ENCODE peak calls at places on chromosomes 16 and 17, in five cellular contexts. A is CD8-positive, alpha-beta T cell; T is CD4-positive, alpha-beta T cell; Z is tibial nerve; E is ascending aorta. V is an unnamed sample.

GRCh38 chr16:50802000-50802399 is 60.1 kb downstream of the CYLD start:
- DNase-seq in Z (no peak), E (no peak), A (no peak), T (no peak), V (no peak)

GRCh38 chr16:86680661-86681439 is 102.5 kb downstream of the FOXL1 start:
- DNase-seq in Z (no peak), A (no peak), T (no peak), E (no peak), V (no peak)

GRCh38 chr17:68868708-68869107 is 86.5 kb downstream of the ABCA8 start:
- DNase-seq in A (no peak), T (no peak), Z (no peak), E (no peak), V (no peak)

GRCh38 chr17:83175551-83176271 is 96.3 kb downstream of the METRNL start:
- DNase-seq in Z (peak; percentile 6), T (no peak), A (peak; percentile 6), E (no peak), V (no peak)

GRCh38 chr17:17778308-17779014 is 58.3 kb downstream of the SREBF1 start:
- DNase-seq in Z (peak; percentile 39), T (no peak), A (no peak), E (no peak), V (peak; percentile 95)

GRCh38 chr17:2710804-2711607 is 558 bp downstream of the CLUH start:
- DNase-seq in A (peak; percentile 32), E (no peak), T (no peak), Z (no peak), V (no peak)

GRCh38 chr16:57627184-57627871 is 1.1 kb upstream of the ADGRG1 start:
- DNase-seq in A (no peak), T (no peak), Z (no peak), E (no peak), V (no peak)

GRCh38 chr16:51326131-51326856 is 175.2 kb upstream of the SALL1 start:
- DNase-seq in T (no peak), A (no peak), E (no peak), Z (no peak), V (peak; percentile 65)

GRCh38 chr16:23905027-23905426 is 69.2 kb downstream of the PRKCB start:
- DNase-seq in A (no peak), E (no peak), Z (no peak), T (no peak), V (peak; percentile 30)

GRCh38 chr17:48634446-48635208 is 8.5 kb upstream of the HOXB9 start:
- DNase-seq in E (no peak), Z (no peak), A (no peak), T (no peak), V (no peak)

GRCh38 chr16:54655171-54655590 is 275.5 kb upstream of the IRX5 start:
- DNase-seq in T (no peak), E (no peak), A (no peak), Z (no peak), V (peak; percentile 40)

GRCh38 chr16:62829615-62830014 is 793.4 kb upstream of the CDH8 start:
- DNase-seq in Z (no peak), E (no peak), A (no peak), T (no peak), V (no peak)

GRCh38 chr17:17186551-17187505 is 19.3 kb downstream of the PLD6 start:
- DNase-seq in E (no peak), Z (no peak), T (no peak), A (no peak), V (no peak)

GRCh38 chr16:15643453-15644305 is 725 bp upstream of the MARF1 start:
- DNase-seq in A (peak; percentile 29), T (no peak), E (no peak), Z (no peak), V (peak; percentile 46)

GRCh38 chr16:5350118-5350517 is 252.5 kb upstream of the EEF2KMT start:
- DNase-seq in A (no peak), E (no peak), Z (no peak), T (no peak), V (no peak)

GRCh38 chr16:86898386-86898785 is 320.0 kb downstream of the FOXL1 start:
- DNase-seq in A (no peak), T (no peak), Z (no peak), E (no peak), V (no peak)

GRCh38 chr17:42051645-42052044 is 1.2 kb upstream of the C17orf113 start:
- DNase-seq in A (no peak), T (no peak), E (no peak), Z (no peak), V (no peak)

GRCh38 chr17:4550534-4551039 is 4.6 kb downstream of the MYBBP1A start:
- DNase-seq in A (no peak), T (no peak), E (no peak), Z (no peak), V (no peak)

GRCh38 chr17:50547736-50548083 is 736 bp downstream of the SPATA20 start:
- DNase-seq in Z (no peak), T (no peak), A (no peak), E (no peak), V (no peak)

GRCh38 chr17:61337247-61337812 is 62.3 kb upstream of the TBX2 start:
- DNase-seq in E (no peak), Z (no peak), T (no peak), A (no peak), V (peak; percentile 32)

GRCh38 chr16:70674221-70675014 is 11.4 kb downstream of the MTSS2 start:
- DNase-seq in T (no peak), A (no peak), Z (no peak), E (no peak), V (no peak)

GRCh38 chr16:70678121-70678897 is 7.5 kb downstream of the MTSS2 start:
- DNase-seq in E (no peak), T (no peak), A (no peak), Z (no peak), V (no peak)

GRCh38 chr16:70676571-70677498 is 9.0 kb downstream of the MTSS2 start:
- DNase-seq in A (no peak), T (no peak), Z (no peak), E (no peak), V (no peak)

GRCh38 chr16:70677499-70678120 is 8.2 kb downstream of the MTSS2 start:
- DNase-seq in A (no peak), E (no peak), Z (no peak), T (no peak), V (no peak)

DNA sequence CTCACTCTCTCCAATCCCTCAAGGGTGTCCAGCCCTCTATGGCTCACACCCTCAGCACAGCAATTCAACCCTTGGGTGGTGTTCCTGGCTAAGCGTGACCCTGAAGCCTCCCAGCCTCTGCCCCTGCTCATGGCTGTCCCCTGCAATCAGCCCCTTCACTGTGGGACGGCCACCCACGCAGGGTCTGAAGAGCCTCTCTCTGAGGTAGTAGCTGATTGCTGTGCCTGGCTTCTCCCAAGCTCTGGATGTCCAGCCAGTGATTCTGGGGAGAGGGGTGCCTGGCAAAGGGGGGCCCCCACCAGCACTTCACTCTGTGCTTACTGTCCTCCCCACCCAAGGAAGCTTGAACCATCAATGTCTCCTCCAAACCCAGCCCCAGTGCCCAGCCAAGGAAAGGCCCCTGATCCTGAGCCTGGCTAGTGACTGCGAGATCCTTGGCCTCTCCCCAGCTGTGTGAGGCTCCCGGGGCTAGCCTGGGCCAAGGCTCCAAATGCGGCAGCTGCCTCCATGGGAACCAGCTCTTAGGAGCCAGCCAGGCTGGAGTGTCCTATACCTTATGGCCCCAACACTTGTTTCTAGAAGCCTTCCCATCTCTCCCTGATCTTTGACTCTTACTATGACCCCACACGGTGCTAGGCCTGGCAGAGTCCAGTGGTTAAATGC is 9.9 kb downstream of the MTSS2 start:
- DNase-seq in T (no peak), Z (no peak), E (no peak), A (no peak), V (no peak)
- H3K27ac ChIP-seq in T (no peak overlapping the region), Z (no peak overlapping the region), E (peak overlapping the region; percentile 7), A (no peak overlapping the region), V (no peak overlapping the region)

DNA sequence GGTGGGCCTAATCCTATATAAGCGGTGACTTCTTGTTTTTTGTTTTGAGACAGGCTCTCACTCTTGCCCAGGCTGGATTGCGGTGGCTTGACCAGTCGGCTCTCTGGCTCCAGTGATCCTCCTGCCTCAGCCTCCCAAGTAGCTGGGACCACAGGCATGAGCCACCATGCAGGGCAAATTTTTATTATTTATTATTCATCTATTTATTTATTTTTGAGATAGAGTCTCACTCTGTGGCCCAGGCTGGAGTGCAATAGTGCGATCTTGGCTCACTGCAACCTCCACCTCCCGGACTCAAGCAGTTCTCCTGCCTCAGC is 4.7 kb upstream of the RNF213 start:
- DNase-seq in A (no peak), T (no peak), Z (no peak), E (no peak), V (no peak)
- H3K27ac ChIP-seq in A (no peak overlapping the region), T (no peak overlapping the region), Z (no peak overlapping the region), E (peak overlapping the region; percentile 90), V (no peak overlapping the region)

GRCh38 chr16:68473358-68474064 is 25.2 kb upstream of the SMPD3 start:
- DNase-seq in A (no peak), E (no peak), Z (no peak), T (no peak), V (no peak)
- H3K27ac ChIP-seq in A (no peak overlapping the region), E (no peak overlapping the region), Z (no peak overlapping the region), T (no peak overlapping the region), V (no peak overlapping the region)

GRCh38 chr17:81516439-81516838 is 3.8 kb upstream of the ACTG1 start:
- DNase-seq in T (no peak), Z (no peak), A (no peak), E (no peak), V (peak; percentile 27)

GRCh38 chr17:81514735-81515529 is 2.3 kb upstream of the ACTG1 start:
- DNase-seq in T (peak; percentile 66), Z (peak; percentile 72), A (peak; percentile 67), E (peak; percentile 53), V (peak; percentile 87)

GRCh38 chr17:81517009-81517338 is 4.4 kb upstream of the ACTG1 start:
- DNase-seq in T (no peak), Z (no peak), E (no peak), A (no peak), V (peak; percentile 17)

GRCh38 chr17:81514485-81514734 is 1.8 kb upstream of the ACTG1 start:
- DNase-seq in E (no peak), A (no peak), Z (no peak), T (no peak), V (no peak)

GRCh38 chr17:81515530-81516041 is 3.0 kb upstream of the ACTG1 start:
- DNase-seq in A (no peak), Z (no peak), T (no peak), E (no peak), V (no peak)
- H3K27ac ChIP-seq in A (peak overlapping the region; percentile 38), Z (peak overlapping the region; percentile 99), T (peak overlapping the region; percentile 78), E (peak overlapping the region; percentile 95), V (peak overlapping the region; percentile 97)

GRCh38 chr16:1640261-1640956 is 28.2 kb downstream of the CRAMP1 start:
- DNase-seq in E (no peak), T (no peak), A (no peak), Z (no peak), V (no peak)

GRCh38 chr16:1642148-1642547 is 30.0 kb downstream of the CRAMP1 start:
- DNase-seq in E (no peak), A (no peak), Z (no peak), T (no peak), V (no peak)

GRCh38 chr16:1641261-1641660 is 29.1 kb downstream of the CRAMP1 start:
- DNase-seq in E (no peak), T (no peak), Z (no peak), A (no peak), V (no peak)

GRCh38 chr16:1643521-1643920 is 31.4 kb downstream of the CRAMP1 start:
- DNase-seq in T (no peak), A (no peak), E (no peak), Z (no peak), V (no peak)

DNA sequence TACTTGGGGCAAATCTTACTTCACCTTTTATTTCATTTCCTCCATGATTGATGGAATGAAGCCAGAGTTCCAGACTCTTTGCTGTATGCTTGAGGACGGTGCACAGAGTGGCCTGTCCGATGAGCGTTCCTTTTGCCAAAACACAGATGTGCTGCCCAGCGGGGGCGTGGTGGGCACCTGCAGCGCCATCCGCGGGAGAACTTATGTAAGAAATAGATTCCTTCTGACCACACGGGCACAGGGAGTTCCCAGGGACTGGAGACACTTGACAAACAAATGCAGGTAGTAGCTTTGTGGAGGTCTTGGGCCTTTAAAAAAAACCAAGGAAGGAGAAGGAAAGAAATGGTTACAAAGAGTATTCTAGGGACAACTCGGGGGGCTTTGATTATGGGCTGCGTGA is 30.6 kb downstream of the CRAMP1 start:
- DNase-seq in T (no peak), E (no peak), Z (no peak), A (no peak), V (no peak)
- H3K27ac ChIP-seq in T (no peak overlapping the region), E (no peak overlapping the region), Z (no peak overlapping the region), A (no peak overlapping the region), V (no peak overlapping the region)

V was measured in uterus.